ENCODE peak calls at places on chromosomes 11 and 22, in nine cellular contexts. V, E, U, F, J, K, N, B and T are unnamed samples.
A peak's percentile ranks its signal among the peaks of the same experiment; 100 is the strongest.

GRCh38 chr11:94519478-94520084 is 7.3 kb downstream of the C11orf97 start:
- DNase-seq in V (peak; percentile 38), E (peak; percentile 48), U (no peak), F (no peak), J (no peak), K (peak; percentile 30), N (peak; percentile 64), B (no peak), T (no peak)

GRCh38 chr11:97965849-97966646 is 1054.7 kb upstream of the CNTN5 start:
- DNase-seq in V (peak; percentile 80), E (peak; percentile 55), U (no peak), F (no peak), J (no peak), K (peak; percentile 85), N (peak; percentile 95), B (no peak), T (no peak)

GRCh38 chr11:22407899-22408298 is 69.7 kb downstream of the SLC17A6 start:
- DNase-seq in V (no peak), E (no peak), U (no peak), F (no peak), J (no peak), K (no peak), N (no peak), B (no peak), T (no peak)

GRCh38 chr22:20792966-20793332 is 19.0 kb downstream of the SERPIND1 start:
- DNase-seq in V (peak; percentile 75), E (no peak), U (no peak), F (no peak), J (no peak), K (no peak), N (no peak), B (no peak), T (no peak)

GRCh38 chr11:17405232-17406005 is 17.0 kb upstream of the KCNJ11 start:
- DNase-seq in V (peak; percentile 68), E (peak; percentile 95), U (no peak), F (no peak), J (no peak), K (no peak), N (peak; percentile 67), B (no peak), T (no peak)

GRCh38 chr11:64340671-64341335 is 799 bp downstream of the CCDC88B start:
- DNase-seq in V (no peak), E (no peak), U (peak; percentile 73), F (no peak), J (peak; percentile 58), K (no peak), N (no peak), B (peak; percentile 82), T (peak; percentile 68)

GRCh38 chr22:25900880-25901279 is 158.9 kb downstream of the MYO18B start:
- DNase-seq in V (no peak), E (peak; percentile 58), U (no peak), F (no peak), J (no peak), K (no peak), N (no peak), B (no peak), T (no peak)

GRCh38 chr11:4851033-4851432 is 2.0 kb upstream of the OR51S1 start:
- DNase-seq in V (peak; percentile 5), E (no peak), U (no peak), F (no peak), J (no peak), K (no peak), N (no peak), B (no peak), T (no peak)

GRCh38 chr22:43743929-43744643 is 68.0 kb downstream of the EFCAB6 start:
- DNase-seq in V (no peak), E (no peak), U (no peak), F (no peak), J (no peak), K (no peak), N (no peak), B (no peak), T (no peak)

GRCh38 chr11:28017816-28018215 is 90.1 kb downstream of the KIF18A start:
- DNase-seq in V (peak; percentile 96), E (peak; percentile 3), U (no peak), F (no peak), J (no peak), K (no peak), N (peak; percentile 33), B (no peak), T (no peak)

GRCh38 chr11:59204736-59205135 is 8.0 kb downstream of the MPEG1 start:
- DNase-seq in V (no peak), E (no peak), U (no peak), F (no peak), J (no peak), K (no peak), N (peak; percentile 20), B (no peak), T (no peak)

GRCh38 chr11:76201672-76202412 is 4.5 kb downstream of the WNT11 start:
- DNase-seq in V (no peak), E (no peak), U (no peak), F (no peak), J (no peak), K (no peak), N (no peak), B (no peak), T (no peak)

GRCh38 chr11:32885556-32885955 is 7.1 kb upstream of the QSER1 start:
- DNase-seq in V (no peak), E (no peak), U (no peak), F (no peak), J (no peak), K (no peak), N (no peak), B (no peak), T (no peak)

GRCh38 chr11:117189191-117189940 is 9.8 kb upstream of the TAGLN start:
- DNase-seq in V (no peak), E (no peak), U (no peak), F (no peak), J (no peak), K (no peak), N (no peak), B (no peak), T (no peak)

GRCh38 chr11:23311986-23312940 is 452.0 kb upstream of the CCDC179 start:
- DNase-seq in V (peak; percentile 31), E (peak; percentile 31), U (no peak), F (no peak), J (no peak), K (no peak), N (peak; percentile 87), B (no peak), T (no peak)